ENCODE peak calls at places on chromosomes 4 and X, in ten cellular contexts. E is tibial nerve; S is CD8-positive, alpha-beta memory T cell; A is Caco-2; P is endothelial cell of umbilical vein; N is cardiac muscle cell; C is psoas muscle; V is body of pancreas; W is mesendoderm; R is SJSA1. J is an unnamed sample. For H3K36me3, the result is how much of the 10 kb centered on the place peaks cover.

GRCh38 chr4:27666943-27667342 is 806.3 kb downstream of the STIM2 start:
- DNase-seq in E (no peak), S (no peak), A (peak), P (no peak), N (no peak), C (no peak), V (no peak), W (peak), R (no peak), J (peak)

GRCh38 chr4:165631912-165632311 is 241.1 kb upstream of the TLL1 start:
- DNase-seq in E (no peak), S (no peak), A (no peak), P (no peak), N (no peak), C (no peak), V (no peak), W (no peak), R (no peak), J (no peak)

GRCh38 chrX:44042731-44043130 is 69.5 kb upstream of the NDP start:
- DNase-seq in E (peak), S (no peak), A (no peak), P (no peak), N (peak), C (no peak), V (no peak), W (no peak), R (no peak), J (no peak)

GRCh38 chr4:121397941-121398601 is 17.3 kb upstream of the QRFPR start:
- DNase-seq in E (no peak), S (no peak), A (no peak), P (no peak), N (no peak), C (no peak), V (peak), W (no peak), R (no peak), J (no peak)

GRCh38 chr4:156547439-156547838 is 424.2 kb downstream of the PDGFC start:
- DNase-seq in E (no peak), S (no peak), A (no peak), P (peak), N (peak), C (no peak), V (no peak), W (no peak), R (peak), J (no peak)

GRCh38 chr4:184421558-184422155 is 52.7 kb downstream of the IRF2 start:
- DNase-seq in E (no peak), S (no peak), A (no peak), P (no peak), N (no peak), C (no peak), V (no peak), W (no peak), R (no peak), J (no peak)

GRCh38 chr4:184392748-184393334 is 81.5 kb downstream of the IRF2 start:
- DNase-seq in E (peak), S (no peak), A (no peak), P (no peak), N (no peak), C (no peak), V (no peak), W (no peak), R (no peak), J (no peak)

GRCh38 chr4:86556791-86557415 is 37.2 kb upstream of the PTPN13 start:
- DNase-seq in E (no peak), S (no peak), A (no peak), P (peak), N (no peak), C (no peak), V (no peak), W (peak), R (no peak), J (no peak)

GRCh38 chrX:74325130-74326059 is 21.4 kb downstream of the ZCCHC13 start:
- DNase-seq in E (no peak), S (no peak), A (no peak), P (no peak), N (no peak), C (no peak), V (no peak), W (peak), R (no peak), J (peak)

GRCh38 chr4:26217961-26218676 is 102.7 kb upstream of the RBPJ start:
- DNase-seq in E (peak), S (no peak), A (no peak), P (no peak), N (no peak), C (peak), V (no peak), W (peak), R (no peak), J (no peak)

GRCh38 chr4:185472063-185472542 is 570 bp upstream of the CCDC110 start:
- DNase-seq in E (no peak), S (no peak), A (no peak), P (peak), N (peak), C (no peak), V (no peak), W (no peak), R (no peak), J (no peak)

GRCh38 chrX:116317409-116317808 is 119.0 kb upstream of the SLC6A14 start:
- DNase-seq in E (no peak), S (no peak), A (no peak), P (no peak), N (peak), C (no peak), V (peak), W (peak), R (peak), J (no peak)

GRCh38 chr4:125132281-125132680 is 182.5 kb upstream of the FAT4 start:
- DNase-seq in E (peak), S (no peak), A (no peak), P (no peak), N (no peak), C (no peak), V (no peak), W (no peak), R (no peak), J (no peak)

GRCh38 chr4:1192091-1192492 is 19.7 kb upstream of the SPON2 start:
- DNase-seq in E (peak), S (no peak), A (no peak), P (peak), N (peak), C (peak), V (peak), W (no peak), R (peak), J (no peak)

GRCh38 chr4:26238426-26238781 is 82.4 kb upstream of the RBPJ start:
- DNase-seq in E (no peak), S (no peak), A (no peak), P (no peak), N (no peak), C (no peak), V (no peak), W (no peak), R (no peak), J (no peak)

GRCh38 chr4:176988226-176988625 is 195.5 kb upstream of the VEGFC start:
- DNase-seq in E (no peak), S (no peak), A (no peak), P (peak), N (peak), C (no peak), V (no peak), W (peak), R (peak), J (no peak)

GRCh38 chrX:46922601-46923000 is 10.4 kb downstream of the JADE3 start:
- DNase-seq in E (no peak), S (no peak), A (no peak), P (no peak), N (no peak), C (no peak), V (no peak), W (no peak), R (no peak), J (no peak)

GRCh38 chrX:76454456-76454927 is 27.0 kb downstream of the MAGEE1 start:
- DNase-seq in E (no peak), S (peak), A (peak), P (peak), N (peak), C (no peak), V (peak), W (peak), R (no peak), J (peak)

GRCh38 chrX:10001496-10001895 is 34.3 kb downstream of the CLDN34 start:
- DNase-seq in E (no peak), S (no peak), A (no peak), P (peak), N (no peak), C (no peak), V (no peak), W (no peak), R (no peak), J (no peak)

GRCh38 chrX:79036152-79036551 is 91.0 kb downstream of the P2RY10 start:
- DNase-seq in E (peak), S (no peak), A (no peak), P (no peak), N (no peak), C (no peak), V (no peak), W (no peak), R (no peak), J (no peak)

GRCh38 chrX:19881559-19881958 is 5.8 kb downstream of the SH3KBP1 start:
- DNase-seq in E (no peak), S (no peak), A (no peak), P (no peak), N (no peak), C (no peak), V (no peak), W (no peak), R (no peak), J (no peak)

GRCh38 chrX:40166582-40166981 is 68.8 kb upstream of the BCOR start:
- DNase-seq in E (no peak), S (no peak), A (no peak), P (no peak), N (no peak), C (peak), V (no peak), W (peak), R (no peak), J (peak)

GRCh38 chr4:8829584-8829983 is 42.1 kb downstream of the HMX1 start:
- DNase-seq in E (no peak), S (no peak), A (no peak), P (no peak), N (no peak), C (no peak), V (no peak), W (no peak), R (peak), J (no peak)

GRCh38 chr4:98260047-98260578 is 1.1 kb upstream of the RAP1GDS1 start:
- DNase-seq in E (peak), S (peak), A (peak), P (peak), N (no peak), C (peak), V (peak), W (peak), R (no peak), J (no peak)

GRCh38 chrX:138765061-138765460 is 53.5 kb upstream of the FGF13 start:
- DNase-seq in E (no peak), S (no peak), A (no peak), P (no peak), N (no peak), C (no peak), V (no peak), W (no peak), R (no peak), J (no peak)

GRCh38 chr4:41456559-41457101 is 81.3 kb upstream of the LIMCH1 start:
- DNase-seq in E (no peak), S (no peak), A (no peak), P (no peak), N (no peak), C (no peak), V (no peak), W (no peak), R (no peak), J (no peak)

GRCh38 chr4:89531932-89532640 is 224.5 kb upstream of the GPRIN3 start:
- DNase-seq in E (no peak), S (no peak), A (no peak), P (no peak), N (no peak), C (no peak), V (no peak), W (no peak), R (no peak), J (no peak)

GRCh38 chr4:103091601-103092223 is 7.9 kb downstream of the BDH2 start:
- DNase-seq in E (no peak), S (peak), A (peak), P (peak), N (peak), C (no peak), V (peak), W (peak), R (no peak), J (no peak)

DNA sequence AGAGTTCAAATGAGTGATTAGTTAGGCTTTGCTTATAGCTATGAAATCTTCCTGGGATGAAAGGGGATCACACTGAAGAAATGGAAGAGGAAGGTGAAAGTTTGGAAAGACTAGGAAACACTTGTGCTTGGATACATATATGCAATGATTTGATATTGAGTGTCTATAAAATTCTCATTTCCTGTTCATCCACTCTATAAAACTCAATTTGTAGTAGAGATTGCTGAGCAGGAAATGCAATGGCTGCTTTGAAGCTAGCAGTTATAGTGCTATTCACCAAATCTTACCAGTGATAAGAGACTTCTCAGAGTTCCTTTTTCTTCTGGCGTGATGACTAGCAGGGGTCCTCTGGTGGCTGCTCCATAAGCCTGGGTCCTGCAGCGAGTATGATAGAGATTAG is 128.1 kb upstream of the HPF1 start:
- DNase-seq in E (no peak), S (no peak), A (no peak), P (no peak), N (no peak), C (no peak), V (no peak), W (peak), R (no peak), J (no peak)
- H3K4me3 ChIP-seq in E (no peak), S (no peak), A (no peak), P (no peak), N (no peak), C (no peak), V (no peak), W (no peak), R (no peak), J (no peak)

DNA sequence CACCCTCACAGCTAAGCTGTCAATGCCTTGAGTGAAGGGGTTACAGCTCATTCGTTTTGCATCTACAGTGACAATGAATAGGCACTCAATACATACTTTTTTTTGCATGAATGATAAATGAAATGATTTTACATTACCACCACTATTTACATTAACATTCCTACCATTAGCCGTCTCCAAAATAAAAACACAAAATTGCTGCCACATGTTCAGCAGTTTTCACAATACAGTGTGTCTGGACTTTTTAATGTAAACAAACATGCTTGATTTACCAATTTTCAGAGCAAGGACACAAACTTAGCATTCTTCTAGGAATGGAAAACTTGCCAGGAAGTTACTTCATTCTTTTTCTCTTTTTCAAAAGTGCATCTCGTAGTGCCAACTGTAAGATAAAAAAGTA is 9.6 kb upstream of the NAAA start:
- DNase-seq in E (no peak), S (no peak), A (no peak), P (no peak), N (no peak), C (no peak), V (no peak), W (no peak), R (no peak), J (no peak)
- H3K36me3 ChIP-seq in E (under half), S (under half), A (under half), P (under half), N (half or more), C (under half), V (under half), W (under half), R (half or more), J (under half)

GRCh38 chrX:153967536-153968214 is 3.9 kb downstream of the HCFC1 start:
- DNase-seq in E (no peak), S (peak), A (no peak), P (peak), N (no peak), C (no peak), V (no peak), W (no peak), R (no peak), J (no peak)
- H3K4me3 ChIP-seq in E (no peak), S (peak), A (no peak), P (no peak), N (no peak), C (peak), V (no peak), W (no peak), R (no peak), J (no peak)

DNA sequence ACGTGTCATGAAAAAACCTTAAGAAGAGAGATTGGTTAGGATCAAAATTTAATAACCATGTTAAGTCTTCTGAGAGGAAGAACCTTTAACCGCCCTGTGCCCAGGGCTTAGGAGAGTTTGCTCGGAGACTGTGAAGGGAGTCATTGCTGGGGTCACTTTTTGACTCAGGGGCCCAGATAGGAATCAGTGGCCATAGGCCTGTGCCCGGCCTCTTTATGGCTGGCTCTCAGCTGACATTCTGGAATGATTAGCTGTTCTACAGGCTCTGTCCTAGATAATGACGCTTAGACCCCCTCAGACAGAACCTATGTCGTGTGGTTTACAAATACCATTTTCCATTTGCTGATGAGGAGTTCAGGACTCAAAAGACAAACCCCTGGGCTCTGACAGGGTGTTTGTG is 174.1 kb downstream of the DCLK2 start:
- DNase-seq in E (no peak), S (no peak), A (no peak), P (no peak), N (no peak), C (no peak), V (no peak), W (no peak), R (no peak), J (no peak)
- H3K36me3 ChIP-seq in E (under half), S (under half), A (under half), P (under half), N (under half), C (under half), V (under half), W (under half), R (under half), J (under half)

GRCh38 chrX:154004315-154004714 is 15.4 kb downstream of the IRAK1 start:
- DNase-seq in E (no peak), S (no peak), A (no peak), P (no peak), N (no peak), C (peak), V (no peak), W (no peak), R (no peak), J (no peak)
- H3K4me3 ChIP-seq in E (no peak), S (no peak), A (no peak), P (no peak), N (no peak), C (no peak), V (no peak), W (no peak), R (no peak), J (no peak)

GRCh38 chr4:56986192-56986591 is 7.5 kb downstream of the POLR2B start:
- DNase-seq in E (no peak), S (no peak), A (no peak), P (no peak), N (peak), C (no peak), V (no peak), W (no peak), R (no peak), J (no peak)
- H3K36me3 ChIP-seq in E (under half), S (under half), A (under half), P (under half), N (under half), C (under half), V (under half), W (under half), R (half or more), J (under half)

GRCh38 chrX:120310861-120311631 is at the start of gene TMEM255A:
- DNase-seq in E (no peak), S (no peak), A (no peak), P (no peak), N (peak), C (no peak), V (no peak), W (peak), R (no peak), J (peak)

GRCh38 chrX:120308558-120308957 is 2.7 kb downstream of the TMEM255A start:
- DNase-seq in E (no peak), S (no peak), A (no peak), P (no peak), N (no peak), C (no peak), V (no peak), W (peak), R (no peak), J (peak)

GRCh38 chrX:120309873-120310730 is 1.2 kb downstream of the TMEM255A start:
- DNase-seq in E (no peak), S (no peak), A (peak), P (no peak), N (no peak), C (no peak), V (peak), W (peak), R (no peak), J (no peak)

GRCh38 chrX:120311632-120312000 is 355 bp upstream of the TMEM255A start:
- DNase-seq in E (no peak), S (no peak), A (no peak), P (no peak), N (no peak), C (no peak), V (no peak), W (no peak), R (no peak), J (no peak)

DNA sequence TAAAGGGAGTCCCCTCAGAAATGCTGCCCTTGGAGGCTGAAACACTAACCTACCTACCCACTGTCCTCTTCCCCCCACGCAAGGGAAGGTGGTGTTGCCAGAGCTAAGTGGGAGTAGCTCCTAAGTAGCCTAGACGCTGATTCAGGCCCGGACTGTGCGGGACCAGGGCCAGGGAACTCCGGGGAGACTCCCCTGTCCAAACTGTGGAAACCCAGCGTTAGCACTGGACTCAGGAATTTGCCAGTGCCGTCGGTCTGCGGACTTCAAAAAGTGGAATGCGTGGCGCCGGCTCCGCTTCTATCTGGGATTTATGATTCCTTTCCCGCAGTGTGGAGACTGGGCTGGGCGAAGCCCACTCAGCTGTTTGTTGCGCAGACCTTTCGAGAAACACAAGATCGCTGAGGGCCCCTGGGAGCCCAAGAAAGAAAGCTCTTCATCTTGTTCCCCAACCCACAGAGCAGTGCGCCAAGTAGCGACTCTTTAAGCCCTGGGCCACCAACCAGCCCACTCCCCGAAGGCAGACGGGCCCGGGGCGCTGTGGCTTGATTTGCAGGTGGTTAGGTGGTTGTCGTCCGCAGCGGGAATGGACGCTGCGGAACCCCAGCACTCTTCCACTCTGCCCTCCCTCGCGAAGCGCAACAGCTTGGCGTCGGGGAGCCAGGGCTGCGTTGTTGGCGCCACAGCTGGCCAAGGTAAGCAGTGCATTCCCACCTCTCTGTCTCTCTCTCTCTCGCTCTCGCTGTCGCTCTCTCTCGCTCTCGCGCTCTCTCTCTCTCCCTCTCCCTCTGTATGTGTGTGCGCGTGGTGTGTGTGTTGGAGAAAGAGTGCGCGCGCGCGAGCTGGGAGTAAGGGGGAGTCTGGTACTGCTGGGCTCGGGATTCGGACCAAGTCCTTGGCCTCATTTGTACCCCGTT is 2.0 kb downstream of the TMEM255A start:
- DNase-seq in E (peak), S (peak), A (no peak), P (peak), N (peak), C (peak), V (peak), W (peak), R (no peak), J (peak)
- H3K4me3 ChIP-seq in E (peak), S (peak), A (no peak), P (no peak), N (peak), C (peak), V (no peak), W (peak), R (no peak), J (peak)

J was measured in H7.